ENCODE peak calls at places on chromosomes 3 and 15, in four cellular contexts. K is stimulated activated CD8-positive, alpha-beta memory T cell treated with anti-CD3 and anti-CD28 coated beads, Interleukin-15, amount 100 ng/mL, for 1 hour; O is lower leg skin; A is NCI-H1694 treated with DMSO at 0.1 percent for 48 hours. T is an unnamed sample.

GRCh38 chr3:114299925-114300624 is 6.2 kb downstream of the TIGIT start:
- DNase-seq in K (no peak), O (no peak), A (no peak), T (no peak)

GRCh38 chr3:67853520-67853919 is 199.1 kb upstream of the SUCLG2 start:
- DNase-seq in K (no peak), O (no peak), A (no peak), T (no peak)

GRCh38 chr3:165128544-165128943 is 50.2 kb upstream of the SI start:
- DNase-seq in K (no peak), O (no peak), A (no peak), T (no peak)

GRCh38 chr3:121574449-121574848 is 6.7 kb downstream of the ARGFX start:
- DNase-seq in K (no peak), O (no peak), A (no peak), T (no peak)

GRCh38 chr3:105780114-105780513 is 88.7 kb downstream of the CBLB start:
- DNase-seq in K (no peak), O (no peak), A (no peak), T (no peak)

GRCh38 chr15:24760066-24760465 is 84.5 kb downstream of the NPAP1 start:
- DNase-seq in K (no peak), O (no peak), A (no peak), T (no peak)

GRCh38 chr3:131075632-131076328 is 49.1 kb downstream of the NEK11 start:
- DNase-seq in K (no peak), O (no peak), A (no peak), T (no peak)

GRCh38 chr3:111662907-111663306 is 67.8 kb upstream of the ZBED2 start:
- DNase-seq in K (no peak), O (no peak), A (no peak), T (no peak)

GRCh38 chr3:48474619-48475018 is 28.1 kb downstream of the ATRIP start:
- DNase-seq in K (no peak), O (no peak), A (no peak), T (no peak)

GRCh38 chr3:157713101-157713500 is 209.9 kb upstream of the VEPH1 start:
- DNase-seq in K (no peak), O (no peak), A (no peak), T (no peak)

GRCh38 chr3:50270422-50270831 is 1.5 kb downstream of the SEMA3B start:
- DNase-seq in K (no peak), O (no peak), A (no peak), T (no peak)

GRCh38 chr3:168395551-168395950 is 299.8 kb upstream of the GOLIM4 start:
- DNase-seq in K (no peak), O (no peak), A (no peak), T (no peak)

GRCh38 chr3:58175429-58176184 is 35.2 kb downstream of the DNASE1L3 start:
- DNase-seq in K (no peak), O (no peak), A (no peak), T (no peak)

GRCh38 chr3:101519685-101520365 is 6.8 kb upstream of the SENP7 start:
- DNase-seq in K (no peak), O (no peak), A (no peak), T (no peak)

GRCh38 chr3:172581757-172582166 is 58.5 kb upstream of the TNFSF10 start:
- DNase-seq in K (no peak), O (no peak), A (no peak), T (no peak)

GRCh38 chr3:171846594-171846993 is 3.4 kb downstream of the TMEM212 start:
- DNase-seq in K (no peak), O (no peak), A (no peak), T (no peak)

GRCh38 chr15:48897144-48897814 is 19.3 kb downstream of the EID1 start:
- DNase-seq in K (no peak), O (no peak), A (no peak), T (no peak)

GRCh38 chr15:85831415-85832113 is 36.8 kb upstream of the KLHL25 start:
- DNase-seq in K (no peak), O (peak), A (peak), T (peak)

GRCh38 chr3:59256233-59256632 is 206.4 kb upstream of the CFAP20DC start:
- DNase-seq in K (no peak), O (no peak), A (no peak), T (no peak)

GRCh38 chr3:81300324-81300927 is 461.0 kb downstream of the GBE1 start:
- DNase-seq in K (no peak), O (no peak), A (no peak), T (no peak)

GRCh38 chr3:122299872-122300460 is 25.1 kb upstream of the CSTA start:
- DNase-seq in K (no peak), O (no peak), A (peak), T (peak)

GRCh38 chr3:126971891-126972351 is 11.0 kb upstream of the PLXNA1 start:
- DNase-seq in K (no peak), O (peak), A (no peak), T (no peak)

GRCh38 chr15:84112025-84112424 is 123.5 kb upstream of the GOLGA6L4 start:
- DNase-seq in K (no peak), O (no peak), A (no peak), T (no peak)

GRCh38 chr3:5545719-5546118 is 358.2 kb downstream of the EDEM1 start:
- DNase-seq in K (no peak), O (no peak), A (no peak), T (no peak)

GRCh38 chr3:146139586-146140110 is 21.3 kb downstream of the PLOD2 start:
- DNase-seq in K (no peak), O (no peak), A (no peak), T (no peak)

GRCh38 chr3:95302044-95302443 is 1239.2 kb downstream of the NSUN3 start:
- DNase-seq in K (no peak), O (no peak), A (no peak), T (no peak)

GRCh38 chr15:69143756-69144436 is 16.5 kb upstream of the GLCE start:
- DNase-seq in K (no peak), O (no peak), A (peak), T (no peak)

GRCh38 chr15:59168536-59168935 is 38.1 kb upstream of the LDHAL6B start:
- DNase-seq in K (no peak), O (no peak), A (no peak), T (no peak)

T was measured in DMS 273 treated with DMSO at 0.1 percent for 48 hours.